ENCODE peak calls at places on chromosome 3, in eight cellular contexts. One of them, this sample, is unnamed. For H3K36me3, the result is how much of the 10 kb centered on the place peaks cover.

GRCh38 chr3:138188013-138188352 is 882 bp downstream of the ARMC8 start:
- DNase-seq in breast epithelium: no peak
- DNase-seq in heart left ventricle: no peak
- DNase-seq in body of pancreas: no peak
- DNase-seq in lung: no peak
- DNase-seq in spleen: no peak
- DNase-seq in sigmoid colon: peak
- DNase-seq in IMR-90: peak
- DNase-seq in this sample: peak

GRCh38 chr3:5002174-5002870 is 23.1 kb downstream of the BHLHE40 start:
- DNase-seq in body of pancreas: no peak
- DNase-seq in heart left ventricle: no peak
- DNase-seq in spleen: no peak
- DNase-seq in lung: no peak
- DNase-seq in IMR-90: no peak
- DNase-seq in breast epithelium: no peak
- DNase-seq in sigmoid colon: peak
- DNase-seq in this sample: peak

GRCh38 chr3:59178698-59179097 is 128.9 kb upstream of the CFAP20DC start:
- DNase-seq in lung: no peak
- DNase-seq in heart left ventricle: no peak
- DNase-seq in IMR-90: no peak
- DNase-seq in sigmoid colon: no peak
- DNase-seq in spleen: no peak
- DNase-seq in breast epithelium: no peak
- DNase-seq in body of pancreas: no peak
- DNase-seq in this sample: no peak

GRCh38 chr3:186035277-186035676 is 73.6 kb downstream of the ETV5 start:
- DNase-seq in spleen: no peak
- DNase-seq in sigmoid colon: no peak
- DNase-seq in body of pancreas: no peak
- DNase-seq in breast epithelium: no peak
- DNase-seq in IMR-90: peak
- DNase-seq in heart left ventricle: peak
- DNase-seq in lung: no peak
- DNase-seq in this sample: peak

GRCh38 chr3:25458420-25458814 is 30.4 kb downstream of the RARB start:
- DNase-seq in spleen: no peak
- DNase-seq in heart left ventricle: no peak
- DNase-seq in IMR-90: no peak
- DNase-seq in breast epithelium: no peak
- DNase-seq in sigmoid colon: no peak
- DNase-seq in lung: no peak
- DNase-seq in body of pancreas: no peak
- DNase-seq in this sample: no peak

GRCh38 chr3:133930341-133930933 is 34.8 kb upstream of the RAB6B start:
- DNase-seq in body of pancreas: no peak
- DNase-seq in IMR-90: peak
- DNase-seq in lung: peak
- DNase-seq in heart left ventricle: no peak
- DNase-seq in sigmoid colon: no peak
- DNase-seq in breast epithelium: no peak
- DNase-seq in spleen: peak
- DNase-seq in this sample: peak

GRCh38 chr3:193940526-193940925 is 195.4 kb upstream of the HES1 start:
- DNase-seq in body of pancreas: no peak
- DNase-seq in spleen: no peak
- DNase-seq in heart left ventricle: no peak
- DNase-seq in breast epithelium: no peak
- DNase-seq in lung: no peak
- DNase-seq in sigmoid colon: no peak
- DNase-seq in IMR-90: no peak
- DNase-seq in this sample: peak

GRCh38 chr3:105359098-105359762 is 7.5 kb upstream of the ALCAM start:
- DNase-seq in breast epithelium: no peak
- DNase-seq in sigmoid colon: no peak
- DNase-seq in lung: no peak
- DNase-seq in IMR-90: peak
- DNase-seq in spleen: no peak
- DNase-seq in body of pancreas: no peak
- DNase-seq in heart left ventricle: no peak
- DNase-seq in this sample: peak

GRCh38 chr3:168077091-168077490 is 18.6 kb downstream of the GOLIM4 start:
- DNase-seq in spleen: no peak
- DNase-seq in sigmoid colon: no peak
- DNase-seq in IMR-90: peak
- DNase-seq in breast epithelium: no peak
- DNase-seq in lung: no peak
- DNase-seq in body of pancreas: no peak
- DNase-seq in heart left ventricle: no peak
- DNase-seq in this sample: peak

GRCh38 chr3:115857518-115858136 is 234.3 kb downstream of the GAP43 start:
- DNase-seq in heart left ventricle: no peak
- DNase-seq in breast epithelium: no peak
- DNase-seq in spleen: no peak
- DNase-seq in IMR-90: peak
- DNase-seq in lung: no peak
- DNase-seq in body of pancreas: no peak
- DNase-seq in sigmoid colon: no peak
- DNase-seq in this sample: peak

GRCh38 chr3:122902326-122902725 is 107.5 kb downstream of the SLC49A4 start:
- DNase-seq in sigmoid colon: no peak
- DNase-seq in heart left ventricle: no peak
- DNase-seq in body of pancreas: no peak
- DNase-seq in spleen: no peak
- DNase-seq in IMR-90: no peak
- DNase-seq in lung: no peak
- DNase-seq in breast epithelium: no peak
- DNase-seq in this sample: peak

GRCh38 chr3:185831990-185832389 is 7.1 kb upstream of the IGF2BP2 start:
- DNase-seq in sigmoid colon: no peak
- DNase-seq in lung: no peak
- DNase-seq in spleen: no peak
- DNase-seq in breast epithelium: no peak
- DNase-seq in body of pancreas: no peak
- DNase-seq in IMR-90: no peak
- DNase-seq in heart left ventricle: no peak
- DNase-seq in this sample: no peak

GRCh38 chr3:120022729-120023128 is 71.5 kb downstream of the GSK3B start:
- DNase-seq in sigmoid colon: no peak
- DNase-seq in breast epithelium: no peak
- DNase-seq in lung: no peak
- DNase-seq in body of pancreas: no peak
- DNase-seq in spleen: no peak
- DNase-seq in heart left ventricle: no peak
- DNase-seq in IMR-90: peak
- DNase-seq in this sample: no peak

GRCh38 chr3:185075547-185075946 is 77.3 kb downstream of the C3orf70 start:
- DNase-seq in sigmoid colon: no peak
- DNase-seq in breast epithelium: no peak
- DNase-seq in heart left ventricle: no peak
- DNase-seq in spleen: no peak
- DNase-seq in body of pancreas: no peak
- DNase-seq in lung: no peak
- DNase-seq in IMR-90: no peak
- DNase-seq in this sample: no peak

GRCh38 chr3:184184546-184185234 is 1.3 kb upstream of the ABCF3 start:
- DNase-seq in lung: no peak
- DNase-seq in body of pancreas: no peak
- DNase-seq in heart left ventricle: no peak
- DNase-seq in IMR-90: no peak
- DNase-seq in sigmoid colon: no peak
- DNase-seq in spleen: no peak
- DNase-seq in breast epithelium: no peak
- DNase-seq in this sample: no peak

GRCh38 chr3:155442066-155442465 is 148.6 kb upstream of the STRIT1 start:
- DNase-seq in sigmoid colon: no peak
- DNase-seq in breast epithelium: no peak
- DNase-seq in body of pancreas: no peak
- DNase-seq in spleen: no peak
- DNase-seq in heart left ventricle: no peak
- DNase-seq in IMR-90: peak
- DNase-seq in lung: no peak
- DNase-seq in this sample: no peak

GRCh38 chr3:113136071-113136470 is 75.3 kb upstream of the BOC start:
- DNase-seq in lung: no peak
- DNase-seq in sigmoid colon: no peak
- DNase-seq in heart left ventricle: no peak
- DNase-seq in spleen: no peak
- DNase-seq in body of pancreas: no peak
- DNase-seq in breast epithelium: no peak
- DNase-seq in IMR-90: peak
- DNase-seq in this sample: peak

GRCh38 chr3:31758342-31758741 is 222.7 kb downstream of the OSBPL10 start:
- DNase-seq in lung: no peak
- DNase-seq in breast epithelium: no peak
- DNase-seq in spleen: no peak
- DNase-seq in sigmoid colon: no peak
- DNase-seq in IMR-90: no peak
- DNase-seq in body of pancreas: no peak
- DNase-seq in heart left ventricle: no peak
- DNase-seq in this sample: no peak
- H3K4me3 ChIP-seq in lung: no peak
- H3K4me3 ChIP-seq in breast epithelium: no peak
- H3K4me3 ChIP-seq in spleen: no peak
- H3K4me3 ChIP-seq in sigmoid colon: no peak
- H3K4me3 ChIP-seq in IMR-90: no peak
- H3K4me3 ChIP-seq in body of pancreas: no peak
- H3K4me3 ChIP-seq in heart left ventricle: no peak
- H3K4me3 ChIP-seq in this sample: no peak

DNA sequence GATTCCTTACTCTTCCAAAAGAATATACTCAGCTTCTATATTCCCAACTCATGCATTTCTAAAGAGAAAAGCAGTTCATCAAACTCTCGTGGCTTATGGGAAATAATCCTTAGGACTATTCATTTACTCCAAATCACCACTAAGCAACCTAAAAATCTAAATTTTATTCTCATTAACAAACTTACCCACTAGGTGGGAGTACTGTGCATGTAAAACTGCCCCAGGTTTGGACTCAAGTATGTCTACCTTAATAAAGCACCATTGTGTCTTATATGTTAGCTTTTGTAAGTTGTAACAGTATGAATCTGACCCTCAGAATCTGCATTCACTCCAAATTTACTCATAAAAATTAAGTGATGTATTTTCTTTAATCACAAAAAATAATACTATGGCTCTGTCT is 25.3 kb downstream of the RAD18 start:
- DNase-seq in breast epithelium: no peak
- DNase-seq in heart left ventricle: no peak
- DNase-seq in IMR-90: peak
- DNase-seq in lung: no peak
- DNase-seq in spleen: no peak
- DNase-seq in body of pancreas: no peak
- DNase-seq in sigmoid colon: no peak
- DNase-seq in this sample: peak
- TF ChIP-seq CTCF in breast epithelium: peak
- TF ChIP-seq CTCF in heart left ventricle: no peak
- TF ChIP-seq CTCF in IMR-90: peak
- TF ChIP-seq CTCF in lung: no peak
- TF ChIP-seq CTCF in spleen: no peak
- TF ChIP-seq CTCF in body of pancreas: no peak
- TF ChIP-seq CTCF in sigmoid colon: no peak
- TF ChIP-seq CTCF in this sample: no peak

GRCh38 chr3:23713641-23714040 is 92.1 kb upstream of the UBE2E1 start:
- DNase-seq in IMR-90: peak
- DNase-seq in sigmoid colon: no peak
- DNase-seq in breast epithelium: no peak
- DNase-seq in spleen: no peak
- DNase-seq in lung: no peak
- DNase-seq in heart left ventricle: no peak
- DNase-seq in body of pancreas: no peak
- DNase-seq in this sample: no peak

GRCh38 chr3:23712656-23713559 is 92.8 kb upstream of the UBE2E1 start:
- DNase-seq in body of pancreas: peak
- DNase-seq in IMR-90: peak
- DNase-seq in spleen: no peak
- DNase-seq in heart left ventricle: peak
- DNase-seq in breast epithelium: no peak
- DNase-seq in lung: no peak
- DNase-seq in sigmoid colon: peak
- DNase-seq in this sample: peak

GRCh38 chr3:23710555-23710954 is 95.2 kb upstream of the UBE2E1 start:
- DNase-seq in heart left ventricle: peak
- DNase-seq in breast epithelium: no peak
- DNase-seq in body of pancreas: no peak
- DNase-seq in spleen: no peak
- DNase-seq in IMR-90: peak
- DNase-seq in lung: no peak
- DNase-seq in sigmoid colon: peak
- DNase-seq in this sample: no peak

GRCh38 chr3:23712095-23712494 is 93.7 kb upstream of the UBE2E1 start:
- DNase-seq in lung: no peak
- DNase-seq in body of pancreas: no peak
- DNase-seq in breast epithelium: no peak
- DNase-seq in heart left ventricle: no peak
- DNase-seq in IMR-90: no peak
- DNase-seq in sigmoid colon: no peak
- DNase-seq in spleen: no peak
- DNase-seq in this sample: no peak

GRCh38 chr3:23709987-23710386 is 95.8 kb upstream of the UBE2E1 start:
- DNase-seq in heart left ventricle: no peak
- DNase-seq in body of pancreas: no peak
- DNase-seq in sigmoid colon: no peak
- DNase-seq in IMR-90: no peak
- DNase-seq in breast epithelium: no peak
- DNase-seq in lung: no peak
- DNase-seq in spleen: no peak
- DNase-seq in this sample: no peak
- H3K36me3 ChIP-seq in heart left ventricle: under half
- H3K36me3 ChIP-seq in body of pancreas: under half
- H3K36me3 ChIP-seq in sigmoid colon: under half
- H3K36me3 ChIP-seq in IMR-90: under half
- H3K36me3 ChIP-seq in breast epithelium: under half
- H3K36me3 ChIP-seq in lung: under half
- H3K36me3 ChIP-seq in spleen: under half
- H3K36me3 ChIP-seq in this sample: under half

DNA sequence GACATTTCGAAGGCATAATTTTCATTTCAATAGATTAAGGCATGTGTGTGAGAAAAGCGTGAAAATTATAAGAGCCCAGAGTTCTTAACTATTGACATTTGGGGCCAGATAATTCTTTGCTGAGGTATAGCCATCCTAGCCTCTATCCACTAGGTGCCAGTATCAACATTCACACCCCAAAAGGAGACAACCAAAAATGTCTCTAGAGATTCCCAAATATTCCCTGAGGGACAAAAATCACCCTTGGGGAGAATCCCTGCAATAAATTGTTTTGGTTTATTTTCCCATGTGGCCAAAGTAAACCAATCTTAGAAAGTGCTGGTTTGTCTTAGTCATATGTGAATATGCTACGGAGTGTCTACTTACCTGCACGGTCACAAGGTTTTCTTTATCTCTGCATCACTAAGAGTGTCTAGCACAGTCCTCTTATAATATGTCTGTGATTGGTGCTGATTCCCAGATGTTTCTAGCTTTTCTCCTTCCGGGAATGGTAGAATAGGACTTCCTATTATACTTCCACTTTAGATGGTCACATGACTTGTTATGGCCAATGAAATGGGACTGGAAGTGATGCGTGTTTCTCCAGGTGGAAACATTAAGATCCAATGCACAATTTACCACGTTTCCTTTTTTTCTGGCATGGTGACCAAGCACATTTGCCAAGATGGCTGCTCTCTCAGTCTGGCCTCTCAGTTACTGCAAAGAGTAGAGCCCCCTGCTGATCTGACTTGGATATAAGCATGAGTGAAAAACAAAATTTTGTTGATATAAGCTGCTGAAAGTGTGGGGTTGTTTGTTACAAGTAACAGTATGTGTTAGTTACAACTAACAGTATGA is 8.0 kb upstream of the KBTBD8 start:
- DNase-seq in IMR-90: no peak
- DNase-seq in lung: no peak
- DNase-seq in heart left ventricle: no peak
- DNase-seq in spleen: no peak
- DNase-seq in breast epithelium: no peak
- DNase-seq in sigmoid colon: no peak
- DNase-seq in body of pancreas: no peak
- DNase-seq in this sample: no peak
- H3K4me3 ChIP-seq in IMR-90: no peak
- H3K4me3 ChIP-seq in lung: no peak
- H3K4me3 ChIP-seq in heart left ventricle: no peak
- H3K4me3 ChIP-seq in spleen: peak
- H3K4me3 ChIP-seq in breast epithelium: no peak
- H3K4me3 ChIP-seq in sigmoid colon: no peak
- H3K4me3 ChIP-seq in body of pancreas: no peak
- H3K4me3 ChIP-seq in this sample: no peak

This sample was measured in bronchial epithelial cell.